ENCODE peak calls at places on chromosome 7, in ten cellular contexts. One of them, this sample, is unnamed.

GRCh38 chr7:54783952-54784351 is 24.9 kb upstream of the SEC61G start:
- DNase-seq in epithelial cell of esophagus: no peak
- DNase-seq in HepG2: no peak
- DNase-seq in IMR-90: no peak
- DNase-seq in K562: no peak
- DNase-seq in LNCaP clone FGC: no peak
- DNase-seq in tibial nerve: no peak
- DNase-seq in left ventricle myocardium inferior: no peak
- DNase-seq in AG09309: no peak
- DNase-seq in HFF-Myc: no peak
- DNase-seq in this sample: no peak

GRCh38 chr7:4801839-4802231 is 26.4 kb downstream of the AP5Z1 start:
- DNase-seq in epithelial cell of esophagus: no peak
- DNase-seq in HepG2: no peak
- DNase-seq in IMR-90: no peak
- DNase-seq in K562: no peak
- DNase-seq in LNCaP clone FGC: no peak
- DNase-seq in tibial nerve: no peak
- DNase-seq in left ventricle myocardium inferior: no peak
- DNase-seq in AG09309: no peak
- DNase-seq in HFF-Myc: no peak
- DNase-seq in this sample: no peak

GRCh38 chr7:121084256-121084655 is 95.7 kb downstream of the CPED1 start:
- DNase-seq in epithelial cell of esophagus: peak
- DNase-seq in HepG2: no peak
- DNase-seq in IMR-90: peak
- DNase-seq in K562: no peak
- DNase-seq in LNCaP clone FGC: no peak
- DNase-seq in tibial nerve: no peak
- DNase-seq in left ventricle myocardium inferior: no peak
- DNase-seq in AG09309: no peak
- DNase-seq in HFF-Myc: no peak
- DNase-seq in this sample: peak

GRCh38 chr7:140033036-140033435 is 29.7 kb downstream of the PARP12 start:
- DNase-seq in epithelial cell of esophagus: peak
- DNase-seq in HepG2: no peak
- DNase-seq in IMR-90: peak
- DNase-seq in K562: no peak
- DNase-seq in LNCaP clone FGC: no peak
- DNase-seq in tibial nerve: no peak
- DNase-seq in left ventricle myocardium inferior: no peak
- DNase-seq in AG09309: no peak
- DNase-seq in HFF-Myc: no peak
- DNase-seq in this sample: peak

GRCh38 chr7:112622159-112622715 is 141.4 kb downstream of the LSMEM1 start:
- DNase-seq in epithelial cell of esophagus: no peak
- DNase-seq in HepG2: no peak
- DNase-seq in IMR-90: no peak
- DNase-seq in K562: no peak
- DNase-seq in LNCaP clone FGC: no peak
- DNase-seq in tibial nerve: no peak
- DNase-seq in left ventricle myocardium inferior: no peak
- DNase-seq in AG09309: no peak
- DNase-seq in HFF-Myc: no peak
- DNase-seq in this sample: no peak

GRCh38 chr7:67821116-67821515 is 824.5 kb downstream of the TYW1 start:
- DNase-seq in epithelial cell of esophagus: no peak
- DNase-seq in HepG2: no peak
- DNase-seq in IMR-90: no peak
- DNase-seq in K562: no peak
- DNase-seq in LNCaP clone FGC: no peak
- DNase-seq in tibial nerve: no peak
- DNase-seq in left ventricle myocardium inferior: no peak
- DNase-seq in AG09309: no peak
- DNase-seq in HFF-Myc: no peak
- DNase-seq in this sample: peak

GRCh38 chr7:98396768-98397167 is 4.1 kb downstream of the BAIAP2L1 start:
- DNase-seq in epithelial cell of esophagus: no peak
- DNase-seq in HepG2: no peak
- DNase-seq in IMR-90: no peak
- DNase-seq in K562: no peak
- DNase-seq in LNCaP clone FGC: no peak
- DNase-seq in tibial nerve: no peak
- DNase-seq in left ventricle myocardium inferior: no peak
- DNase-seq in AG09309: no peak
- DNase-seq in HFF-Myc: no peak
- DNase-seq in this sample: no peak

GRCh38 chr7:106841896-106842390 is 23.1 kb upstream of the PIK3CG start:
- DNase-seq in epithelial cell of esophagus: no peak
- DNase-seq in HepG2: no peak
- DNase-seq in IMR-90: no peak
- DNase-seq in K562: no peak
- DNase-seq in LNCaP clone FGC: no peak
- DNase-seq in tibial nerve: no peak
- DNase-seq in left ventricle myocardium inferior: no peak
- DNase-seq in AG09309: no peak
- DNase-seq in HFF-Myc: no peak
- DNase-seq in this sample: no peak

GRCh38 chr7:55641811-55642210 is 69.5 kb upstream of the VOPP1 start:
- DNase-seq in epithelial cell of esophagus: peak
- DNase-seq in HepG2: no peak
- DNase-seq in IMR-90: no peak
- DNase-seq in K562: no peak
- DNase-seq in LNCaP clone FGC: no peak
- DNase-seq in tibial nerve: no peak
- DNase-seq in left ventricle myocardium inferior: no peak
- DNase-seq in AG09309: no peak
- DNase-seq in HFF-Myc: no peak
- DNase-seq in this sample: no peak

GRCh38 chr7:145378197-145378596 is 542.3 kb upstream of the TPK1 start:
- DNase-seq in epithelial cell of esophagus: no peak
- DNase-seq in HepG2: no peak
- DNase-seq in IMR-90: no peak
- DNase-seq in K562: no peak
- DNase-seq in LNCaP clone FGC: no peak
- DNase-seq in tibial nerve: no peak
- DNase-seq in left ventricle myocardium inferior: no peak
- DNase-seq in AG09309: no peak
- DNase-seq in HFF-Myc: no peak
- DNase-seq in this sample: no peak

DNA sequence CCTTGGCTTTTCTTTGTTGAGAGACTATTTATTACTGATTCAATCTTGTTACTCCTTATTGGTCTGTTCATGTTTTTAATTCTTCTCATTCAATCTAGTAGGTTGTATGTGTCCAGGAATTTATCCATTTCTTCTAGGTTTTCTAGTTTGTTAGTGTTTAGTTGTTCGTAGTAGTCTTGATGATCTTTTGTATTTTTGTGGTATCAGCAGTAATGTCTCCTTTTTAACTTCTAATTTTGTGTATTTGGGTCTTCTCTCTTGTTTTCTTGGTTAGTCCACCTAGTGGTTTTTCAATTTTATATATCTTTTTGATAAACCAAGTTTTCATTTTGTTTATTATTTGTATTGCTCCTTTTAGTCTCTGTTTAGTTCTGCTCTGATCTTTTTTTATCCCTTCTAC is 546.9 kb upstream of the TPK1 start:
- DNase-seq in epithelial cell of esophagus: no peak
- DNase-seq in HepG2: no peak
- DNase-seq in IMR-90: no peak
- DNase-seq in K562: no peak
- DNase-seq in LNCaP clone FGC: no peak
- DNase-seq in tibial nerve: no peak
- DNase-seq in left ventricle myocardium inferior: no peak
- DNase-seq in AG09309: no peak
- DNase-seq in HFF-Myc: no peak
- DNase-seq in this sample: no peak
- H3K4me3 ChIP-seq in epithelial cell of esophagus: no peak
- H3K4me3 ChIP-seq in HepG2: no peak
- H3K4me3 ChIP-seq in IMR-90: no peak
- H3K4me3 ChIP-seq in K562: no peak
- H3K4me3 ChIP-seq in LNCaP clone FGC: no peak
- H3K4me3 ChIP-seq in tibial nerve: no peak
- H3K4me3 ChIP-seq in left ventricle myocardium inferior: no peak
- H3K4me3 ChIP-seq in AG09309: no peak
- H3K4me3 ChIP-seq in HFF-Myc: no peak
- H3K4me3 ChIP-seq in this sample: no peak

DNA sequence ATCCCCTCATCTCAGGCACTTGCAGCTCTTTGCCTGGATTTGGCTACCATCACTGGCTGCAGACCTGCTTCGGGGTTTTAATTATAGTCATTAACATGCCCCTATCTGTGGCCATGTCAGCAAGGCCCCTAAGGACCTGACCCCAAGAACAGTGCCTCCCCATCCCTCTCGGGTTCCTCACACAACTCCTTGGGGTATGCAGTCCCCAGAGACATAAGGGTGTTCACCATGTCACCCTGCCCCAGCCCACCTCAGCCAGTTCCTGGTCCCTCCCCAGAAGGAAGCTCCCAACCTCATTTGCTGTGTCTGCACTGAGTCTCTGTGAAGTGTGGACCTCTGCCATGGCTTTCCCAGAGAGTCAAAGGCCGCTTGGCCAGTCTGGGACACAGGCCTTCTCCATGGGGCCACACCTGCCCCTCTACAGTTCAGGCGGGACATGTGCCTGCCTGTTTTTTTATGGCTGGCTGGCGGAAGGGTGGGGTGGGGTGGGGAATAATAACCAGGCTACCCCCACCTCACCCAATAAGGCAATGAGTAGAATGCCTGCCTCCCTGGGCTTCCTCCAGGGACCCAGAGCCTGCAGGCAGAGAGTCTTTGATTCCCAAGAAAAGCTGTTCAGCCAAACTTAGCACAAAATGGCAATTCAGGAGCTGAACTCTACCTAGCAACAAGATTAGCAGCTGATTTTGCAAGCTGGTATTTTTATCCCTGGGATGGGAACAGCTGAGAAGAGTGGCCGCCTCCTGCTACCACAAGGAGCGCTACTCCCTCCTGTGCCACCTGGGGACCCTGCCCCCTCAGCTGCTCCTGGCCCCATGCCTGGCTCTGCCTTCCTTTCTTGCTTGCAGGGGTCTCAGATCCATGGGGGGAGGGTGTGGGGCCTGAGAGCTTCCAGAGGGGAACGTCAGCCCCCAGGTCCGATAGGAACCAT is 23.7 kb upstream of the CAMK2B start:
- DNase-seq in epithelial cell of esophagus: no peak
- DNase-seq in HepG2: peak
- DNase-seq in IMR-90: no peak
- DNase-seq in K562: no peak
- DNase-seq in LNCaP clone FGC: no peak
- DNase-seq in tibial nerve: no peak
- DNase-seq in left ventricle myocardium inferior: no peak
- DNase-seq in AG09309: no peak
- DNase-seq in HFF-Myc: no peak
- DNase-seq in this sample: no peak
- TF ChIP-seq CTCF in epithelial cell of esophagus: no peak
- TF ChIP-seq CTCF in HepG2: peak
- TF ChIP-seq CTCF in IMR-90: no peak
- TF ChIP-seq CTCF in K562: peak
- TF ChIP-seq CTCF in LNCaP clone FGC: no peak
- TF ChIP-seq CTCF in tibial nerve: no peak
- TF ChIP-seq CTCF in left ventricle myocardium inferior: peak
- TF ChIP-seq CTCF in AG09309: no peak
- TF ChIP-seq CTCF in HFF-Myc: no peak
- TF ChIP-seq CTCF in this sample: no peak

DNA sequence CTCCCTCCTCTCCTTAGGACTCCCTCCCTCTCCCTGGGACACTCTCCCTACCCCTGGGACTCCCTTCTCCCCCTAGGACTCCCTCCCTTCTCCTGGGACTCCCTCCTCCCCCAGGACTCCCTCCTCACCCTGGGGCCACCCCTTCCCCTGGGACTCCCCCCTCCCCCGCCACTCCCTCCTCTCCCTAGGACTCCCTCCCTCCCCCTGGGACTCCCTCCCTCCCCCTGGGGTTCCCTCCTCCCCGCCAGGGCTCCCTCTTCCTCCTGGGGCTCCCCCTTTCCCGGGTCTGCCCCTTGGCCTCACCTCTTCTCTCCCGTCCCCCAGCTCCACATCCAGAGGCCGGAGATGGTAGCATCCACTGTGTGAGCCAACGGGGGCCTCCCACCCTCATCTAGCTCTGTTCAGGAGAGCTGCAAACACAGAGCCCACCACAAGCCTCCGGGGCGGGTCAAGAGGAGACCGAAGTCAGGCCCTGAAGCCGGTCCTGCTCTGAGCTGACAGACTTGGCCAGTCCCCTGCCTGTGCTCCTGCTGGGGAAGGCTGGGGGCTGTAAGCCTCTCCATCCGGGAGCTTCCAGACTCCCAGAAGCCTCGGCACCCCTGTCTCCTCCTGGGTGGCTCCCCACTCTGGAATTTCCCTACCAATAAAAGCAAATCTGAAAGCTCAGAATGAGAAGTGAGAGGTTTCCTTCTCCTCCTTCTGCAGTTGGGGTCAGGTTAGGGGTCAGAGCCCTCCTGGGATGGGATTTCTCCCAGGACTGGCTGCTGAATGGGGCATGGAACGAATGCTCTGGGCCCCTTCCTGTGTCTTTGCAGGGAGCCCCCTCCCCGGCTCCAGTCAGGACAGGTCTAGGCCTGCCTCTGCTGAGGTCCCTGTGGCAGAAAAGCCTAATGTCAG is 1.4 kb upstream of the MUC17 start:
- DNase-seq in epithelial cell of esophagus: no peak
- DNase-seq in HepG2: no peak
- DNase-seq in IMR-90: no peak
- DNase-seq in K562: peak
- DNase-seq in LNCaP clone FGC: no peak
- DNase-seq in tibial nerve: no peak
- DNase-seq in left ventricle myocardium inferior: no peak
- DNase-seq in AG09309: no peak
- DNase-seq in HFF-Myc: no peak
- DNase-seq in this sample: no peak
- H3K4me3 ChIP-seq in epithelial cell of esophagus: no peak
- H3K4me3 ChIP-seq in HepG2: no peak
- H3K4me3 ChIP-seq in IMR-90: no peak
- H3K4me3 ChIP-seq in K562: no peak
- H3K4me3 ChIP-seq in LNCaP clone FGC: no peak
- H3K4me3 ChIP-seq in tibial nerve: no peak
- H3K4me3 ChIP-seq in left ventricle myocardium inferior: no peak
- H3K4me3 ChIP-seq in AG09309: no peak
- H3K4me3 ChIP-seq in HFF-Myc: no peak
- H3K4me3 ChIP-seq in this sample: no peak

DNA sequence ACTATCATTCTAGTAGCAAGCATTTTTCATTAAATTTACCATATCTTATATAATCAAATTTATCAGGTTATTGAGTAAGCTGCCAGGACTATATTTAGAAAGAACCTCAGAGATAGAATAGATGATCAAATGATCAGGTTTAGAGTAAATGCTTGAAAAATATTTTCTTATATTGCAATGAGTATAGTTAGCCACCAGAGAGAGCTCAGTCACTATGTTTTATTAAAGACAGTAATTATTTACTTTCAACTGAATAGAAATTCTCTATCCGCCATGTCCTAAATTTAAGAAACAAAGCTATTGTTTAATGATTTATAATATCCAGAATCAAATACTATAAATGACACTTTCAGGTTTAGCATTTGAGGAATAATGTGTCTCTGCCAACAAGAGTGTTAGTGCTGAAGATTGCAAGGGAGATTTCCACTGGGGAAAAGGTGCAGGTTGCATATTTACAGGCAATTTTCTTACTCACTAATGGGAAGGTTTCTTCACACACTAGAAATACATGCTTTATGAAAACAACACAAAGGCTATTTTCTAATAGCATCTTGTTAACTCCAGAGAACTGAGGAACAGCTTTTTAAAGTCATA is 184.7 kb downstream of the DGKB start:
- DNase-seq in epithelial cell of esophagus: peak
- DNase-seq in HepG2: no peak
- DNase-seq in IMR-90: peak
- DNase-seq in K562: no peak
- DNase-seq in LNCaP clone FGC: peak
- DNase-seq in tibial nerve: no peak
- DNase-seq in left ventricle myocardium inferior: no peak
- DNase-seq in AG09309: no peak
- DNase-seq in HFF-Myc: no peak
- DNase-seq in this sample: peak
- TF ChIP-seq CTCF in epithelial cell of esophagus: peak
- TF ChIP-seq CTCF in HepG2: peak
- TF ChIP-seq CTCF in IMR-90: peak
- TF ChIP-seq CTCF in K562: no peak
- TF ChIP-seq CTCF in LNCaP clone FGC: peak
- TF ChIP-seq CTCF in tibial nerve: peak
- TF ChIP-seq CTCF in left ventricle myocardium inferior: peak
- TF ChIP-seq CTCF in AG09309: peak
- TF ChIP-seq CTCF in HFF-Myc: no peak
- TF ChIP-seq CTCF in this sample: peak